ENCODE peak calls at places on chromosomes 11 and 22, in five cellular contexts. V is activated naive CD8-positive, alpha-beta T cell treated with anti-CD3 and anti-CD28 coated beads, Interleukin-2, amount 50 U/mL, for 16 hours; Q is H7; K is frontal cortex; T is NCI-H1436. R is an unnamed sample.

GRCh38 chr11:102138677-102139076 is 28.4 kb downstream of the YAP1 start:
- DNase-seq in V (no peak), Q (no peak), K (no peak), T (no peak), R (no peak)

GRCh38 chr22:20211997-20212753 is 55.9 kb downstream of the RTN4R start:
- DNase-seq in V (no peak), Q (peak; percentile 63), K (peak; percentile 78), T (peak; percentile 76), R (no peak)

GRCh38 chr11:13717331-13717730 is 48.9 kb downstream of the FAR1 start:
- DNase-seq in V (no peak), Q (no peak), K (no peak), T (no peak), R (no peak)

GRCh38 chr22:29266564-29267461 is 968 bp downstream of the RHBDD3 start:
- DNase-seq in V (no peak), Q (peak; percentile 63), K (no peak), T (no peak), R (no peak)

GRCh38 chr11:70742553-70743291 is 344.4 kb downstream of the CTTN start:
- DNase-seq in V (no peak), Q (peak; percentile 95), K (no peak), T (no peak), R (no peak)

GRCh38 chr11:60844870-60845221 is 2.9 kb downstream of the CCDC86 start:
- DNase-seq in V (no peak), Q (no peak), K (no peak), T (no peak), R (no peak)

GRCh38 chr11:94674005-94674491 is 94.1 kb upstream of the AMOTL1 start:
- DNase-seq in V (no peak), Q (no peak), K (no peak), T (peak; percentile 94), R (no peak)

GRCh38 chr22:42397332-42398246 is 34.6 kb downstream of the NFAM1 start:
- DNase-seq in V (no peak), Q (no peak), K (no peak), T (no peak), R (no peak)

GRCh38 chr11:15471709-15472404 is 357.1 kb downstream of the INSC start:
- DNase-seq in V (no peak), Q (peak; percentile 19), K (no peak), T (no peak), R (no peak)

GRCh38 chr11:77762426-77762825 is 58.1 kb downstream of the RSF1 start:
- DNase-seq in V (no peak), Q (no peak), K (no peak), T (no peak), R (no peak)

GRCh38 chr11:69205929-69206612 is 50.3 kb downstream of the SMIM38 start:
- DNase-seq in V (no peak), Q (peak; percentile 31), K (no peak), T (no peak), R (no peak)

GRCh38 chr11:44506375-44507016 is 59.0 kb upstream of the CD82 start:
- DNase-seq in V (no peak), Q (no peak), K (no peak), T (no peak), R (no peak)

GRCh38 chr11:67640021-67640757 is 626 bp upstream of the TBX10 start:
- DNase-seq in V (no peak), Q (peak; percentile 95), K (peak; percentile 85), T (no peak), R (no peak)

GRCh38 chr11:65417702-65418430 is 4.7 kb upstream of the NEAT1 start:
- DNase-seq in V (no peak), Q (no peak), K (no peak), T (no peak), R (no peak)

GRCh38 chr22:36160499-36160942 is at the start of gene APOL3:
- DNase-seq in V (no peak), Q (no peak), K (peak; percentile 18), T (no peak), R (no peak)

GRCh38 chr22:49372530-49373288 is 455.0 kb downstream of the BRD1 start:
- DNase-seq in V (no peak), Q (peak; percentile 76), K (peak; percentile 51), T (no peak), R (no peak)

GRCh38 chr11:20467458-20468185 is 80.1 kb downstream of the PRMT3 start:
- DNase-seq in V (no peak), Q (no peak), K (no peak), T (no peak), R (no peak)

GRCh38 chr11:103903621-103904323 is 132.7 kb upstream of the DDI1 start:
- DNase-seq in V (no peak), Q (no peak), K (no peak), T (no peak), R (no peak)

GRCh38 chr11:62930157-62930556 is 9.0 kb upstream of the CHRM1 start:
- DNase-seq in V (no peak), Q (peak; percentile 8), K (no peak), T (no peak), R (no peak)

GRCh38 chr11:134741453-134742227 is 329.6 kb upstream of the B3GAT1 start:
- DNase-seq in V (no peak), Q (peak; percentile 5), K (no peak), T (no peak), R (no peak)

GRCh38 chr11:36153581-36153980 is 135.6 kb downstream of the COMMD9 start:
- DNase-seq in V (no peak), Q (no peak), K (no peak), T (no peak), R (no peak)

GRCh38 chr22:35394810-35395563 is 5.0 kb upstream of the MCM5 start:
- DNase-seq in V (no peak), Q (no peak), K (no peak), T (no peak), R (no peak)

GRCh38 chr22:32660292-32660691 is 141.2 kb upstream of the TIMP3 start:
- DNase-seq in V (peak; percentile 10), Q (peak; percentile 89), K (peak; percentile 64), T (peak; percentile 29), R (peak; percentile 46)

GRCh38 chr11:78261367-78261766 is 72.6 kb downstream of the USP35 start:
- DNase-seq in V (no peak), Q (no peak), K (no peak), T (no peak), R (no peak)

GRCh38 chr11:86954288-86955110 is 696 bp downstream of the FZD4 start:
- DNase-seq in V (no peak), Q (peak; percentile 77), K (no peak), T (no peak), R (no peak)

GRCh38 chr11:76598426-76598839 is 72.1 kb downstream of the LRRC32 start:
- DNase-seq in V (no peak), Q (peak; percentile 85), K (no peak), T (no peak), R (no peak)

GRCh38 chr22:48778308-48779195 is 1049.1 kb downstream of the BRD1 start:
- DNase-seq in V (no peak), Q (no peak), K (no peak), T (no peak), R (no peak)

GRCh38 chr11:101466352-101466751 is 117.5 kb downstream of the TRPC6 start:
- DNase-seq in V (no peak), Q (no peak), K (no peak), T (no peak), R (no peak)

GRCh38 chr11:121714356-121714755 is 261.6 kb upstream of the SORL1-AS1 start:
- DNase-seq in V (no peak), Q (no peak), K (no peak), T (no peak), R (no peak)

GRCh38 chr11:79390477-79390876 is 50.4 kb downstream of the TENM4 start:
- DNase-seq in V (no peak), Q (no peak), K (no peak), T (no peak), R (no peak)

GRCh38 chr11:72352859-72353551 is 81.3 kb downstream of the CLPB start:
- DNase-seq in V (no peak), Q (peak; percentile 48), K (no peak), T (no peak), R (no peak)

GRCh38 chr11:92826597-92826996 is 142.9 kb upstream of the MTNR1B start:
- DNase-seq in V (no peak), Q (no peak), K (no peak), T (no peak), R (no peak)

GRCh38 chr22:30821863-30822215 is 127.2 kb downstream of the OSBP2 start:
- DNase-seq in V (no peak), Q (peak; percentile 63), K (no peak), T (no peak), R (no peak)

GRCh38 chr11:67558084-67558772 is 25.4 kb upstream of the GSTP1 start:
- DNase-seq in V (no peak), Q (no peak), K (no peak), T (no peak), R (no peak)

GRCh38 chr11:69173326-69173725 is 17.6 kb downstream of the SMIM38 start:
- DNase-seq in V (no peak), Q (no peak), K (no peak), T (no peak), R (no peak)

GRCh38 chr11:63901660-63902059 is 15.3 kb downstream of the RCOR2 start:
- DNase-seq in V (no peak), Q (peak; percentile 72), K (no peak), T (no peak), R (no peak)